ENCODE peak calls at places on chromosome 9, in seven cellular contexts. R is stimulated activated CD8-positive, alpha-beta memory T cell treated with anti-CD3 and anti-CD28 coated beads, Interleukin-15, amount 100 ng/mL, for 24 hours; L is AG08396; A is fibroblast of lung; O is activated CD8-positive, alpha-beta memory T cell treated with anti-CD3 and anti-CD28 coated beads, Interleukin-2, amount 10 ng/mL, durations not matched to agents 7 days and 5 days; U is psoas muscle; X is Kasumi-1. C is an unnamed sample.

GRCh38 chr9:125632321-125633115 is 74.5 kb downstream of the MAPKAP1 start:
- DNase-seq in A (no peak), L (no peak), O (peak; percentile 67), U (no peak), R (no peak), X (peak; percentile 90), C (no peak)

GRCh38 chr9:124506433-124506832 is 766 bp downstream of the NR5A1 start:
- DNase-seq in U (no peak), L (no peak), X (no peak), O (no peak), A (no peak), R (no peak), C (no peak)

GRCh38 chr9:110464321-110464720 is 115.2 kb downstream of the SVEP1 start:
- DNase-seq in L (no peak), O (no peak), R (no peak), X (peak; percentile 7), A (no peak), U (no peak), C (no peak)

GRCh38 chr9:88998506-88998905 is 7.2 kb downstream of the S1PR3 start:
- DNase-seq in A (peak; percentile 59), X (no peak), R (no peak), O (no peak), L (no peak), U (no peak), C (no peak)

GRCh38 chr9:129557192-129558036 is 63.5 kb downstream of the C9orf50 start:
- DNase-seq in X (no peak), O (no peak), U (no peak), A (peak; percentile 74), L (no peak), R (no peak), C (no peak)

GRCh38 chr9:4293293-4293931 is 6.5 kb downstream of the GLIS3 start:
- DNase-seq in U (no peak), R (no peak), A (peak; percentile 96), L (peak; percentile 75), X (no peak), O (no peak), C (no peak)

GRCh38 chr9:101119206-101119819 is 90.8 kb downstream of the PLPPR1 start:
- DNase-seq in L (peak; percentile 7), A (no peak), X (peak; percentile 48), R (peak; percentile 0), U (peak; percentile 30), O (no peak), C (no peak)

GRCh38 chr9:126549246-126550006 is 64.3 kb upstream of the LMX1B start:
- DNase-seq in A (no peak), U (no peak), R (no peak), L (no peak), O (no peak), X (no peak), C (no peak)

GRCh38 chr9:97310023-97310422 is 2.6 kb downstream of the CCDC180 start:
- DNase-seq in U (no peak), A (no peak), X (no peak), R (no peak), O (no peak), L (no peak), C (no peak)

GRCh38 chr9:21096172-21096900 is 18.6 kb upstream of the IFNB1 start:
- DNase-seq in O (peak; percentile 59), A (peak; percentile 86), R (no peak), L (peak; percentile 20), X (peak; percentile 25), U (no peak), C (no peak)

GRCh38 chr9:115593587-115594091 is 475.7 kb upstream of the TNC start:
- DNase-seq in R (no peak), U (no peak), A (peak; percentile 75), X (peak; percentile 59), O (no peak), L (peak; percentile 30), C (no peak)

GRCh38 chr9:87714819-87715218 is 11.1 kb upstream of the CTSL start:
- DNase-seq in R (no peak), O (no peak), L (peak; percentile 54), U (no peak), A (peak; percentile 93), X (peak; percentile 13), C (no peak)